ENCODE peak calls at places on chromosomes 3 and 15, in five cellular contexts. F is H1, X is H9, N is mesenchymal stem cell, W is trophoblast cell. Y is an unnamed sample.

GRCh38 chr15:101313041-101313761 is 18.2 kb upstream of the SNRPA1 start:
- DNase-seq in X (peak), N (no peak), F (no peak), W (no peak), Y (no peak)

GRCh38 chr3:72245183-72245811 is 460.3 kb upstream of the PROK2 start:
- DNase-seq in N (no peak), F (no peak), W (no peak), X (no peak), Y (no peak)

GRCh38 chr3:51997935-51998596 is 2.4 kb upstream of the RPL29 start:
- DNase-seq in F (no peak), N (no peak), X (no peak), W (peak), Y (no peak)

GRCh38 chr3:53286727-53287412 is 31.0 kb upstream of the TKT start:
- DNase-seq in W (no peak), X (peak), F (no peak), N (peak), Y (no peak)

GRCh38 chr3:89114841-89115223 is 7.4 kb downstream of the EPHA3 start:
- DNase-seq in X (no peak), W (no peak), N (no peak), F (no peak), Y (no peak)

GRCh38 chr3:66499881-66500574 is 794 bp downstream of the LRIG1 start:
- DNase-seq in W (peak), X (no peak), N (peak), F (peak), Y (no peak)

GRCh38 chr3:154023148-154023547 is 98.0 kb upstream of the ARHGEF26 start:
- DNase-seq in W (peak), F (no peak), X (no peak), N (no peak), Y (no peak)

GRCh38 chr15:99566157-99566900 is 545 bp downstream of the MEF2A start:
- DNase-seq in X (peak), F (peak), W (peak), N (peak), Y (no peak)

GRCh38 chr15:76160426-76161152 is 100.8 kb downstream of the TMEM266 start:
- DNase-seq in W (no peak), F (no peak), X (peak), N (no peak), Y (no peak)

DNA sequence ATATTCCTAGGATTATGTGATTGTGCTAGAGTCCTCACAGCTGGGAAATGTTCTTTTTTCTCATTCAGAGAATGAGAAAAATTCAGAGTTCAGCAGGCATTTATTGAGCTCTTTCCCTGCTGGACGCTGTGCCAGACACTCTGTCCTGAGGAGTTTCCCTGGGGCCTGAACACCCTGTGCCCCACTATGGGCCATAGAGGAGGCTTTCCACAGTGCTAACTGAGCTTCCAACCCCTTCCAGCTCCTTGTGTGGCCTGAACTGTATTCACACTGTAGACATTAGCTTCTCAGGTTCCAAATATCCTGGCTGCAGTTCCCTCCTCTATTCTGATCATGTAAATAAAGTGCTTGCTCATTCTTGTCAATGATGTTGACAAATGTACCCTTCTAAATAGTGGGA is 10.0 kb downstream of the ABHD2 start:
- DNase-seq in W (no peak), X (no peak), N (no peak), F (no peak), Y (no peak)
- H3K23ac ChIP-seq in W (no peak), X (no peak), N (no peak), F (no peak), Y (peak)

GRCh38 chr15:72983812-72984211 is 68.5 kb upstream of the NEO1 start:
- DNase-seq in X (no peak), N (peak), W (peak), F (no peak), Y (no peak)
- H2BK12ac ChIP-seq in X (no peak), N (no peak), W (no peak), F (no peak), Y (no peak)

GRCh38 chr3:134463676-134464611 is 21.8 kb downstream of the ANAPC13 start:
- DNase-seq in X (peak), W (peak), F (peak), N (peak), Y (peak)

GRCh38 chr3:134464693-134465385 is 20.9 kb downstream of the ANAPC13 start:
- DNase-seq in F (peak), N (no peak), X (peak), W (no peak), Y (no peak)

GRCh38 chr3:134468519-134468918 is 17.3 kb downstream of the ANAPC13 start:
- DNase-seq in X (no peak), W (no peak), F (no peak), N (no peak), Y (no peak)

GRCh38 chr3:134462236-134463059 is 23.3 kb downstream of the ANAPC13 start:
- DNase-seq in N (peak), W (peak), X (no peak), F (peak), Y (no peak)

GRCh38 chr3:134466366-134466765 is 19.4 kb downstream of the ANAPC13 start:
- DNase-seq in N (no peak), X (no peak), F (no peak), W (no peak), Y (no peak)
- H2BK120ac ChIP-seq in N (no peak), X (no peak), F (no peak), W (no peak), Y (no peak)

DNA sequence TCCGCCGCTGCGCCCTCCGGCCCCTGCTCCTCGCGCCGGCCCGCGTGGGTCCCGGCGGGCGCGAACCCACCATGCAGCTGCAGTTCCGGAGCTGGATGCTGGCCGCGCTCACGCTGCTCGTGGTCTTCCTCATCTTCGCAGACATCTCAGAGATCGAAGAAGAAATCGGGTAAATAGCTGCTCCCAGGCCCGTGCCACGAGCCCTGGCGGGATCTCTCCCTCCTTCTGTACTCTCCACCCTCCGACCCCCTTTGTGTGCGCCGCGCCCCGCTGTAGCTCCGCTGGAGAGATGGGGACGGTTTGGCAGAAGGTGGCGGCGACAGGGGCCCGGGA is 279 bp downstream of the ST8SIA2 start:
- DNase-seq in X (no peak), F (no peak), W (no peak), N (no peak), Y (peak)
- H3K23ac ChIP-seq in X (no peak), F (no peak), W (no peak), N (no peak), Y (no peak)

GRCh38 chr3:24499991-24500390 is 5.3 kb upstream of the THRB start:
- DNase-seq in X (no peak), F (no peak), N (no peak), W (no peak), Y (no peak)
- H2BK12ac ChIP-seq in X (no peak), F (no peak), N (no peak), W (no peak), Y (no peak)

GRCh38 chr3:132545471-132545870 is 51.6 kb upstream of the ACKR4 start:
- DNase-seq in N (no peak), F (no peak), W (no peak), X (no peak), Y (no peak)

GRCh38 chr3:132543016-132543739 is 53.9 kb upstream of the ACKR4 start:
- DNase-seq in N (peak), F (no peak), W (peak), X (no peak), Y (no peak)

GRCh38 chr3:132549169-132549568 is 47.9 kb upstream of the ACKR4 start:
- DNase-seq in W (no peak), F (no peak), N (no peak), X (no peak), Y (no peak)

GRCh38 chr3:132539681-132540080 is 57.4 kb upstream of the ACKR4 start:
- DNase-seq in X (no peak), W (no peak), N (no peak), F (no peak), Y (no peak)

GRCh38 chr3:132544130-132544529 is 52.9 kb upstream of the ACKR4 start:
- DNase-seq in X (no peak), N (no peak), W (no peak), F (no peak), Y (no peak)
- H2BK120ac ChIP-seq in X (no peak), N (no peak), W (no peak), F (no peak), Y (no peak)

Y was measured in neuronal stem cell.